ENCODE peak calls at places on chromosomes 16 and 17, in four cellular contexts. One of them, this sample, is unnamed.

GRCh38 chr17:46184696-46185095 is 8.5 kb downstream of the KANSL1 start:
- DNase-seq in HepG2: no peak
- DNase-seq in GM12878: no peak
- DNase-seq in H1: no peak
- DNase-seq in this sample: no peak

GRCh38 chr16:2091722-2092620 is 43.7 kb downstream of the PKD1 start:
- DNase-seq in GM12878: no peak
- DNase-seq in H1: no peak
- DNase-seq in HepG2: no peak
- DNase-seq in this sample: no peak

GRCh38 chr16:85448557-85449194 is 164.4 kb upstream of the GSE1 start:
- DNase-seq in H1: no peak
- DNase-seq in GM12878: no peak
- DNase-seq in HepG2: peak; percentile 79
- DNase-seq in this sample: no peak

GRCh38 chr16:1653023-1653422 is 25.1 kb upstream of the JPT2 start:
- DNase-seq in H1: no peak
- DNase-seq in GM12878: no peak
- DNase-seq in HepG2: no peak
- DNase-seq in this sample: no peak

GRCh38 chr17:76137351-76138233 is 3.5 kb downstream of the FOXJ1 start:
- DNase-seq in GM12878: no peak
- DNase-seq in HepG2: no peak
- DNase-seq in H1: no peak
- DNase-seq in this sample: no peak

GRCh38 chr17:61583242-61583641 is 7.8 kb downstream of the NACA2 start:
- DNase-seq in HepG2: peak; percentile 74
- DNase-seq in GM12878: no peak
- DNase-seq in H1: no peak
- DNase-seq in this sample: no peak

GRCh38 chr17:28279411-28279810 is 39.6 kb upstream of the TMEM97 start:
- DNase-seq in H1: no peak
- DNase-seq in GM12878: no peak
- DNase-seq in HepG2: no peak
- DNase-seq in this sample: no peak

GRCh38 chr16:46857261-46857962 is 26.4 kb upstream of the C16orf87 start:
- DNase-seq in GM12878: no peak
- DNase-seq in HepG2: peak; percentile 65
- DNase-seq in H1: no peak
- DNase-seq in this sample: no peak

GRCh38 chr17:27290916-27291598 is 2.9 kb upstream of the WSB1 start:
- DNase-seq in HepG2: peak; percentile 28
- DNase-seq in H1: no peak
- DNase-seq in GM12878: no peak
- DNase-seq in this sample: no peak

DNA sequence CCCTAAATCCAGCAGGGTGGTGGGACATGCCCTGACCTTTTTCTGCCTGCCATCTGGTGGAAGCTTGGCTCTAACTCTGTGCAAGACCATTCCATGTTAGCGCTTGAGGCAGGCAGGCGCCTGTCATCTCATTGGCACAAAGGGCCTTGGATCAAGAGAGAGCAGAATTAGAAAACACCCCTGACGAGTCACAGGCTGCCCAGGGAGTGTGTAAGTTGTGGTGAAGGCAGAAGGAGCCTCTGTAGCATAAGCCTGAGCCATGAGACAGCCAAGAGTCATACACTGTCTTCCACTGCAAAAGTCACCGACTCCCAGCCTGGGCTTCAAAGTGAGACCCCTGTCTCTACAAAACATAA is 6.0 kb downstream of the NUBP1 start:
- DNase-seq in H1: no peak
- DNase-seq in GM12878: no peak
- DNase-seq in HepG2: no peak
- DNase-seq in this sample: no peak
- H3K9ac ChIP-seq in H1: no peak overlapping the region
- H3K9ac ChIP-seq in GM12878: no peak overlapping the region
- H3K9ac ChIP-seq in HepG2: no peak overlapping the region
- H3K9ac ChIP-seq in this sample: no peak overlapping the region

DNA sequence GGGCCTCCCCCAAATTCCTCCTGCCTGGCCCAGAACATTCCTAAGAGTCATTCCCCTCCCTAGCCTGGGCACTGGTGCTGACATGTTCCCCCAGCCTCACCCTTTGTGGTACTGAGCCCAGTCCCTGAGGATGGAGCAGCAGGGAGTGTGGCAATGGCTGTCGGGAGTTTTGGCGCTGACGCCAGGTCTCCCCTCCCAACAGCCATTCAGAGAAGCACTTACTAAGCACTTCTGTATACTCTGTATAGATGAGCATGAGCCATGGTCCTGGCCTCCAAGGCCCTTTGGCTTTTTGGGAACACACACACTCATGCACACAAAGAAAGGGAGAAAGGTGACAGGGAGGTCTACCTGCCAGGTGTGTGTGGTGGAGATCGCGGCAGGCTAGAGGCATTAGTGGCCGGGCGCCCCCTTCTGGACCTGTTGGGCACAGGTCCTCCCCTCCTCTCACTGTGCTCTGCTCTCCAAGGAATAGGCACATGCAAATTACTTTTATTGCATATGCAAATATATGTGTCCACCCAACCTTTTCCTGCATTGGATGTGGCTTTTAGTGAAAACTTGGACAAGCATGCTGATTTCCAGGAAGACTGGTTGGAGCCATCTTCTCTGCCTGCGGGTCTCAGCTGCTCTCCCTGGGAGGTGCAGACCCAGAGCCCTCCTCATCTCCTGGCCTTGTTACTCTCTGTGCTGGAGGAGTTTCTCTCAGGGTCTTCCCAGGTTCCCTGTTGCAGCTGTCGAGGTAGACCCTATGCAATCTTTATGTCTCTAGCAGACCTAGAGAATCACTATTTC is 17.4 kb upstream of the C17orf107 start:
- DNase-seq in HepG2: peak; percentile 41
- DNase-seq in H1: no peak
- DNase-seq in GM12878: no peak
- DNase-seq in this sample: peak; percentile 25
- TF ChIP-seq SUZ12 in HepG2: no peak
- TF ChIP-seq SUZ12 in H1: no peak
- TF ChIP-seq SUZ12 in GM12878: no peak
- TF ChIP-seq SUZ12 in this sample: no peak

GRCh38 chr17:2393184-2393953 is 7.5 kb downstream of the MNT start:
- DNase-seq in H1: no peak
- DNase-seq in HepG2: peak; percentile 42
- DNase-seq in GM12878: no peak
- DNase-seq in this sample: peak; percentile 68
- H3K36me3 ChIP-seq in H1: no peaks in the 10 kb centered on the region
- H3K36me3 ChIP-seq in HepG2: peaks cover 3% of the 10 kb centered on the region
- H3K36me3 ChIP-seq in GM12878: peaks cover 4% of the 10 kb centered on the region
- H3K36me3 ChIP-seq in this sample: peaks cover 3% of the 10 kb centered on the region

GRCh38 chr16:15900357-15900756 is 12.0 kb upstream of the CEP20 start:
- DNase-seq in HepG2: no peak
- DNase-seq in GM12878: no peak
- DNase-seq in H1: no peak
- DNase-seq in this sample: no peak

GRCh38 chr16:15897386-15897785 is 9.0 kb upstream of the CEP20 start:
- DNase-seq in HepG2: no peak
- DNase-seq in GM12878: no peak
- DNase-seq in H1: no peak
- DNase-seq in this sample: no peak

GRCh38 chr16:15899538-15900100 is 11.2 kb upstream of the CEP20 start:
- DNase-seq in GM12878: peak; percentile 65
- DNase-seq in H1: no peak
- DNase-seq in HepG2: peak; percentile 95
- DNase-seq in this sample: no peak

GRCh38 chr16:15898654-15899053 is 10.3 kb upstream of the CEP20 start:
- DNase-seq in HepG2: no peak
- DNase-seq in H1: no peak
- DNase-seq in GM12878: no peak
- DNase-seq in this sample: no peak

DNA sequence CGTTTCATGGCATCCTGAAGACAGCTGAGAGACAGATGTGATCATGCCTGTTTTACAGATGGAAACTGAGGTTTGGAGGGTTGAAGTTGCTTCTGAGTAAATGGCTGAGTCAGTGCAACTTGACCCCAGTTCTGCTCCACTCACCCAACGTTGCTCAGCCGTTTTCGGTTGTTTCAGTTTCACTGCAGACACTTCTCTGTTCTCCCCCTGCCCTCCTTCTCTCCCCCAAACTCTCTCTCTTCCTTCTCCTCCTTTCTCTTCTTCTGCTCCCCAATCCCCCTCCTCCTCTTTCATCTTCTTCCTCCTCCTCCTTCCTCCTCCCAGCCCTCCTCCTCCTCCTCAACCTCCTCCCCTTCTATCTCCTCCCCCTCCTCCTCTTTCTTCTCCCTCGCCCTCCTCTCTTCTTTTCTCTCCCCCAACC is 9.4 kb upstream of the CEP20 start:
- DNase-seq in GM12878: peak; percentile 76
- DNase-seq in HepG2: no peak
- DNase-seq in H1: no peak
- DNase-seq in this sample: no peak
- H3K9ac ChIP-seq in GM12878: peak overlapping the region; percentile 43
- H3K9ac ChIP-seq in HepG2: no peak overlapping the region
- H3K9ac ChIP-seq in H1: no peak overlapping the region
- H3K9ac ChIP-seq in this sample: no peak overlapping the region

GRCh38 chr17:69501591-69502468 is 87.3 kb downstream of the MAP2K6 start:
- DNase-seq in GM12878: no peak
- DNase-seq in H1: no peak
- DNase-seq in HepG2: peak; percentile 78
- DNase-seq in this sample: no peak
- TF ChIP-seq SUZ12 in GM12878: no peak
- TF ChIP-seq SUZ12 in H1: no peak
- TF ChIP-seq SUZ12 in HepG2: no peak
- TF ChIP-seq SUZ12 in this sample: no peak

GRCh38 chr16:22360963-22361659 is 13.3 kb downstream of the CDR2 start:
- DNase-seq in HepG2: no peak
- DNase-seq in GM12878: no peak
- DNase-seq in H1: no peak
- DNase-seq in this sample: no peak
- H3K36me3 ChIP-seq in HepG2: peaks cover 32% of the 10 kb centered on the region
- H3K36me3 ChIP-seq in GM12878: peaks cover 20% of the 10 kb centered on the region
- H3K36me3 ChIP-seq in H1: peaks cover 31% of the 10 kb centered on the region
- H3K36me3 ChIP-seq in this sample: peaks cover 42% of the 10 kb centered on the region

This sample was measured in NT2/D1.